ENCODE peak calls at places on chromosomes 1 and 21, in four cellular contexts. H is transverse colon, D is spleen, R is prostate gland. E is an unnamed sample.

GRCh38 chr1:205680073-205680851 is at the start of gene SLC45A3:
- DNase-seq in H (peak; percentile 60), D (peak; percentile 85), R (peak; percentile 63), E (no peak)

GRCh38 chr21:33963848-33964555 is 48.4 kb upstream of the ATP5PO start:
- DNase-seq in H (no peak), D (no peak), R (no peak), E (no peak)

GRCh38 chr1:66286307-66286706 is 247.6 kb upstream of the SGIP1 start:
- DNase-seq in H (no peak), D (no peak), R (no peak), E (no peak)

GRCh38 chr1:186790101-186790500 is 38.6 kb upstream of the PLA2G4A start:
- DNase-seq in H (no peak), D (no peak), R (no peak), E (no peak)

GRCh38 chr1:227428803-227429202 is 110.5 kb upstream of the CDC42BPA start:
- DNase-seq in H (peak; percentile 62), D (no peak), R (peak; percentile 41), E (no peak)

GRCh38 chr1:118366296-118366695 is 181.3 kb upstream of the SPAG17 start:
- DNase-seq in H (no peak), D (no peak), R (no peak), E (no peak)

GRCh38 chr1:3381901-3382300 is 72.6 kb upstream of the ARHGEF16 start:
- DNase-seq in H (no peak), D (no peak), R (no peak), E (no peak)

GRCh38 chr1:199170711-199171110 is 531.9 kb downstream of the PTPRC start:
- DNase-seq in H (no peak), D (no peak), R (no peak), E (no peak)

GRCh38 chr1:22529901-22530621 is 33.2 kb upstream of the EPHA8 start:
- DNase-seq in H (no peak), D (no peak), R (no peak), E (peak; percentile 34)

GRCh38 chr1:150194381-150195031 is 41.4 kb downstream of the ANP32E start:
- DNase-seq in H (no peak), D (no peak), R (no peak), E (no peak)

GRCh38 chr21:44057960-44058651 is 46.0 kb downstream of the TRAPPC10 start:
- DNase-seq in H (no peak), D (no peak), R (no peak), E (no peak)

GRCh38 chr21:35664683-35665082 is 395.6 kb downstream of the SETD4 start:
- DNase-seq in H (no peak), D (no peak), R (no peak), E (no peak)

GRCh38 chr1:32066489-32066873 is 6.3 kb upstream of the TMEM39B start:
- DNase-seq in H (peak; percentile 52), D (no peak), R (peak; percentile 89), E (no peak)

GRCh38 chr1:72322910-72323309 is 40.6 kb upstream of the NEGR1 start:
- DNase-seq in H (no peak), D (no peak), R (no peak), E (no peak)

GRCh38 chr1:91511386-91511785 is 10.7 kb downstream of the CDC7 start:
- DNase-seq in H (no peak), D (no peak), R (no peak), E (no peak)

GRCh38 chr1:39659538-39659937 is 12.4 kb downstream of the NT5C1A start:
- DNase-seq in H (no peak), D (no peak), R (no peak), E (no peak)

GRCh38 chr1:99599678-99600175 is 46.2 kb upstream of the PALMD start:
- DNase-seq in H (no peak), D (no peak), R (no peak), E (no peak)

GRCh38 chr1:27522148-27522859 is 32.3 kb upstream of the WASF2 start:
- DNase-seq in H (no peak), D (peak; percentile 77), R (peak; percentile 79), E (peak; percentile 62)

GRCh38 chr1:169604781-169605560 is 18.7 kb upstream of the F5 start:
- DNase-seq in H (no peak), D (peak; percentile 86), R (no peak), E (no peak)

GRCh38 chr1:220877348-220878095 is 1.7 kb upstream of the HLX start:
- DNase-seq in H (no peak), D (no peak), R (no peak), E (no peak)

GRCh38 chr1:190416239-190416638 is 61.4 kb downstream of the BRINP3 start:
- DNase-seq in H (no peak), D (no peak), R (no peak), E (no peak)

GRCh38 chr1:45136984-45137383 is 69.4 kb downstream of the ZSWIM5 start:
- DNase-seq in H (no peak), D (no peak), R (no peak), E (no peak)

GRCh38 chr21:37072239-37072987 is 458 bp downstream of the PIGP start:
- DNase-seq in H (peak; percentile 11), D (no peak), R (peak; percentile 72), E (peak; percentile 64)

GRCh38 chr1:62572476-62572875 is 24.8 kb upstream of the ANGPTL3 start:
- DNase-seq in H (no peak), D (no peak), R (no peak), E (no peak)

GRCh38 chr1:116817582-116818064 is 63.4 kb downstream of the CD2 start:
- DNase-seq in H (peak; percentile 47), D (peak; percentile 82), R (peak; percentile 18), E (no peak)

GRCh38 chr1:228735871-228736586 is 750 bp downstream of the RHOU start:
- DNase-seq in H (peak; percentile 69), D (peak; percentile 86), R (peak; percentile 49), E (no peak)

GRCh38 chr1:10529772-10530171 is 55.0 kb downstream of the PEX14 start:
- DNase-seq in H (no peak), D (no peak), R (no peak), E (no peak)

GRCh38 chr1:151510020-151510405 is 1.2 kb upstream of the CGN start:
- DNase-seq in H (peak; percentile 78), D (no peak), R (no peak), E (no peak)

GRCh38 chr1:14827870-14828269 is 229.4 kb downstream of the KAZN start:
- DNase-seq in H (no peak), D (no peak), R (no peak), E (no peak)

GRCh38 chr1:115098979-115099692 is 9.8 kb upstream of the TSPAN2 start:
- DNase-seq in H (peak; percentile 72), D (peak; percentile 88), R (peak; percentile 76), E (no peak)

GRCh38 chr1:204331275-204331674 is 28.5 kb downstream of the PLEKHA6 start:
- DNase-seq in H (peak; percentile 89), D (no peak), R (peak; percentile 68), E (no peak)

GRCh38 chr1:158445371-158445770 is 16.3 kb upstream of the OR10K1 start:
- DNase-seq in H (no peak), D (no peak), R (no peak), E (no peak)

GRCh38 chr1:154750681-154751665 is 119.1 kb downstream of the KCNN3 start:
- DNase-seq in H (no peak), D (no peak), R (no peak), E (no peak)

GRCh38 chr1:109723351-109723750 is 11.3 kb downstream of the GSTM5 start:
- DNase-seq in H (no peak), D (no peak), R (no peak), E (no peak)

DNA sequence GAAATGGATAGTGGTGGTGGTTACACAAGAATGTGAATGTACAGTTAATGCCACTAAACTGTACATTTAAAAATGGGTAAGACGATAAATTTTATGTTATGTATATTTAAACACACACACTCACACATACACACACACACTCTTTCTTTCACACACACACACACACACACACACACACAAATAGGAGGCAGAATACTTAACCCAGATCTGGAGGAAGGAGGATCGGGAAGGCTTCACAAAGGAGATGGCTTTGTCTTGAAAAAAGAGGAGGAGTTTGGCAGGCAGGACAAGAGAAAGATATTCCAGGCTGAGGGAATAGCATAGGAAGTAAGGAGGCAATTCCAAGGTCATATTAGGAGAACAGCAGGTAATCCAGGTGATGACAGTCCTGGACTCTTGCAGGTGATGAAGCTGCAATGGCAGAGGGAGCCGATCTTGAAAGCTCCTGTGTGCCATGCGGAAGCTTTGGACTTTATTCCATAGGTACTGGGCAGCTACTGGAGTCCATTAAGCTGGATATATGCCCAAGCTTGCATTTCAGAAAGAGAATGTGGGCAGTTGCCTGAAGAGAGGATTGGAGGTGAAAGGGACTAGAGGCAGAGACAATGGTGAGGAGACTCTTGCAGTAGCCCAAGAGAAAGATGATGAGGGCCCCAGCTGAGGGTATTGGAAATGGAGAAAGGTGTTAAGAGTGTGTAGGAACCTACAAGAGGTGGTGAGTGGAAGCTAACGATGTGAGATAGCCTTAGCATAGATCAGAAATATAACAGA is 15.4 kb upstream of the LYST start:
- DNase-seq in H (no peak), D (no peak), R (no peak), E (no peak)
- H3K27ac ChIP-seq in H (peak overlapping the region; percentile 68), D (peak overlapping the region; percentile 59), R (no peak overlapping the region), E (peak overlapping the region; percentile 90)

GRCh38 chr1:93681549-93682412 is at the start of gene BCAR3:
- DNase-seq in H (peak; percentile 78), D (peak; percentile 91), R (peak; percentile 73), E (peak; percentile 66)

GRCh38 chr1:93681095-93681548 is 515 bp downstream of the BCAR3 start:
- DNase-seq in H (no peak), D (peak; percentile 86), R (no peak), E (no peak)

GRCh38 chr1:93679546-93679945 is 2.1 kb downstream of the BCAR3 start:
- DNase-seq in H (no peak), D (no peak), R (no peak), E (no peak)

GRCh38 chr1:93678966-93679480 is 2.6 kb downstream of the BCAR3 start:
- DNase-seq in H (no peak), D (no peak), R (no peak), E (no peak)

GRCh38 chr1:93680121-93681094 is 1.2 kb downstream of the BCAR3 start:
- DNase-seq in H (peak; percentile 86), D (peak; percentile 91), R (peak; percentile 90), E (peak; percentile 88)
- TF ChIP-seq CTCF in H (peak; percentile 63), D (peak; percentile 62), R (peak; percentile 82), E (peak; percentile 74)

GRCh38 chr1:226120398-226120797 is 57.9 kb downstream of the H3-3A start:
- DNase-seq in H (no peak), D (peak; percentile 74), R (no peak), E (no peak)

GRCh38 chr1:226123212-226123560 is 60.7 kb downstream of the H3-3A start:
- DNase-seq in H (no peak), D (peak; percentile 80), R (no peak), E (no peak)

GRCh38 chr1:226123591-226124471 is 61.3 kb downstream of the H3-3A start:
- DNase-seq in H (peak; percentile 66), D (peak; percentile 76), R (no peak), E (no peak)

GRCh38 chr1:226121049-226121586 is 58.6 kb downstream of the H3-3A start:
- DNase-seq in H (no peak), D (no peak), R (no peak), E (no peak)

GRCh38 chr1:226121587-226122400 is 59.3 kb downstream of the H3-3A start:
- DNase-seq in H (peak; percentile 80), D (peak; percentile 95), R (peak; percentile 60), E (no peak)
- TF ChIP-seq POLR2AphosphoS5 in H (peak; percentile 50), D (peak; percentile 58), R (no peak), E (peak; percentile 19)

DNA sequence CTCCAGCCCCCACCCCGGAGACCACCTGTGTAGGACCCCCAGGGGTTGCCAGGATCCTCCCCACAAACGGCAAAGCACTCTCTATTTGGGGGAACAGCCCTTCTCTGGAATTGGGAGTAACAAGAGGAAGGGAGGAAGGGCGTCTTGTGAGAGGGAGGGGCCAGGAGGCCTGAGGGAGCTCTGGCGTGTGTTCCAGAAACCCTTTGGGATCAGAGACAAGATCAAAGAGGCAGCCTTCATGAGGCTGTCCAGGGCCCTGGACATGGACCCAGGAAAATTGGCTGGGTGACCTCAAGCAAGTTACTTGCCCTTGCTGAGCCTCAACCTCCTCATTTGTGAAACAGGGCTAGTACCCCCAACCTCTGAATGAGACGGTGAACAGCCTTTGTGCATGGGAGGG is 18.1 kb upstream of the ECE1 start:
- DNase-seq in H (no peak), D (no peak), R (no peak), E (no peak)
- H3K27ac ChIP-seq in H (peak overlapping the region; percentile 78), D (peak overlapping the region; percentile 10), R (peak overlapping the region; percentile 32), E (peak overlapping the region; percentile 60)

E was measured in breast epithelium.